ENCODE peak calls at places on chromosomes 1 and 21, in ten cellular contexts. V, U, P, N, A, S, E, R, Z and D are unnamed samples.

GRCh38 chr1:24904731-24905354 is 25.2 kb downstream of the RUNX3 start:
- DNase-seq in V (peak), U (no peak), P (no peak), N (no peak), A (no peak), S (no peak), E (peak), R (no peak), Z (no peak), D (peak)

GRCh38 chr1:42392923-42393848 is 12.6 kb downstream of the RIMKLA start:
- DNase-seq in V (no peak), U (no peak), P (no peak), N (no peak), A (no peak), S (no peak), E (no peak), R (no peak), Z (no peak), D (no peak)

GRCh38 chr1:44500181-44501021 is 95.3 kb downstream of the RNF220 start:
- DNase-seq in V (no peak), U (no peak), P (no peak), N (no peak), A (peak), S (no peak), E (peak), R (peak), Z (no peak), D (no peak)

GRCh38 chr1:236108027-236108648 is 34.2 kb upstream of the GPR137B start:
- DNase-seq in V (peak), U (no peak), P (no peak), N (no peak), A (no peak), S (no peak), E (no peak), R (no peak), Z (no peak), D (no peak)

GRCh38 chr1:59020151-59020997 is 236.5 kb upstream of the JUN start:
- DNase-seq in V (no peak), U (peak), P (no peak), N (peak), A (peak), S (peak), E (no peak), R (peak), Z (no peak), D (peak)

GRCh38 chr1:96187027-96187426 is 534.6 kb upstream of the PTBP2 start:
- DNase-seq in V (no peak), U (no peak), P (no peak), N (no peak), A (no peak), S (no peak), E (peak), R (no peak), Z (no peak), D (no peak)

GRCh38 chr21:46193829-46194373 is 9.6 kb upstream of the SPATC1L start:
- DNase-seq in V (peak), U (no peak), P (no peak), N (no peak), A (no peak), S (no peak), E (no peak), R (no peak), Z (no peak), D (no peak)

GRCh38 chr1:88875595-88875994 is 15.8 kb downstream of the GTF2B start:
- DNase-seq in V (no peak), U (no peak), P (no peak), N (no peak), A (no peak), S (no peak), E (no peak), R (no peak), Z (no peak), D (no peak)

GRCh38 chr1:152525080-152525641 is 10.9 kb downstream of the CRCT1 start:
- DNase-seq in V (no peak), U (no peak), P (no peak), N (no peak), A (no peak), S (no peak), E (no peak), R (no peak), Z (no peak), D (no peak)

GRCh38 chr1:199084293-199084692 is 445.5 kb downstream of the PTPRC start:
- DNase-seq in V (no peak), U (no peak), P (no peak), N (no peak), A (peak), S (no peak), E (no peak), R (no peak), Z (no peak), D (no peak)

GRCh38 chr1:229855999-229856650 is 210.9 kb upstream of the GALNT2 start:
- DNase-seq in V (no peak), U (no peak), P (no peak), N (no peak), A (no peak), S (no peak), E (peak), R (no peak), Z (no peak), D (no peak)

GRCh38 chr1:65793359-65793732 is 651 bp downstream of the PDE4B start:
- DNase-seq in V (no peak), U (no peak), P (no peak), N (no peak), A (peak), S (no peak), E (peak), R (no peak), Z (no peak), D (no peak)

GRCh38 chr1:156684227-156684782 is 7.1 kb upstream of the NES start:
- DNase-seq in V (no peak), U (no peak), P (no peak), N (peak), A (peak), S (no peak), E (peak), R (no peak), Z (peak), D (no peak)

GRCh38 chr1:8848663-8849386 is 29.7 kb downstream of the ENO1 start:
- DNase-seq in V (peak), U (peak), P (peak), N (peak), A (peak), S (peak), E (peak), R (peak), Z (no peak), D (peak)

GRCh38 chr1:227916655-227917054 is 31.1 kb downstream of the WNT9A start:
- DNase-seq in V (peak), U (no peak), P (no peak), N (no peak), A (no peak), S (no peak), E (no peak), R (no peak), Z (no peak), D (no peak)